ENCODE peak calls at places on chromosomes 1 and 21, in ten cellular contexts. Q is CD4-positive, alpha-beta memory T cell; U is kidney; F is PC-3; S is cardiac muscle cell; G is GM23248; W is tibial nerve; L is psoas muscle; H is SJCRH30; P is stomach. V is an unnamed sample. For H3K4me1, the result is how much of the 10 kb centered on the place peaks cover.

GRCh38 chr1:226995966-226996332 is 55.9 kb downstream of the COQ8A start:
- DNase-seq in Q (no peak), U (no peak), F (no peak), S (peak), G (no peak), W (no peak), L (peak), H (no peak), P (no peak), V (no peak)

GRCh38 chr1:15902882-15903281 is 55.4 kb downstream of the SPEN start:
- DNase-seq in Q (no peak), U (no peak), F (peak), S (no peak), G (peak), W (no peak), L (no peak), H (no peak), P (no peak), V (no peak)

GRCh38 chr1:46532498-46533178 is 18.8 kb downstream of the KNCN start:
- DNase-seq in Q (peak), U (peak), F (peak), S (peak), G (peak), W (peak), L (peak), H (no peak), P (peak), V (peak)

GRCh38 chr1:230793463-230793745 is 46.2 kb downstream of the CAPN9 start:
- DNase-seq in Q (no peak), U (no peak), F (no peak), S (no peak), G (no peak), W (no peak), L (peak), H (no peak), P (no peak), V (no peak)

GRCh38 chr1:49229555-49229954 is 452.9 kb upstream of the BEND5 start:
- DNase-seq in Q (no peak), U (peak), F (peak), S (no peak), G (no peak), W (no peak), L (no peak), H (no peak), P (peak), V (no peak)

GRCh38 chr1:51581286-51581685 is 35.6 kb upstream of the OSBPL9 start:
- DNase-seq in Q (no peak), U (no peak), F (no peak), S (no peak), G (no peak), W (no peak), L (no peak), H (no peak), P (no peak), V (no peak)

GRCh38 chr1:206544562-206545257 is 37.4 kb downstream of the RASSF5 start:
- DNase-seq in Q (peak), U (peak), F (peak), S (peak), G (peak), W (peak), L (peak), H (peak), P (peak), V (peak)

GRCh38 chr1:28893403-28894102 is 20.8 kb upstream of the EPB41 start:
- DNase-seq in Q (peak), U (peak), F (peak), S (no peak), G (peak), W (no peak), L (peak), H (no peak), P (no peak), V (no peak)

GRCh38 chr1:155794605-155795265 is 62.3 kb downstream of the GON4L start:
- DNase-seq in Q (no peak), U (no peak), F (no peak), S (no peak), G (peak), W (no peak), L (no peak), H (no peak), P (no peak), V (no peak)

GRCh38 chr21:16258834-16259611 is 529.2 kb downstream of the USP25 start:
- DNase-seq in Q (no peak), U (no peak), F (no peak), S (no peak), G (no peak), W (no peak), L (no peak), H (no peak), P (no peak), V (no peak)

GRCh38 chr1:241362350-241362749 is 5.3 kb upstream of the RGS7 start:
- DNase-seq in Q (no peak), U (no peak), F (no peak), S (no peak), G (no peak), W (no peak), L (no peak), H (no peak), P (no peak), V (no peak)

GRCh38 chr1:150613061-150613920 is 16.1 kb downstream of the ENSA start:
- DNase-seq in Q (peak), U (no peak), F (peak), S (no peak), G (peak), W (no peak), L (no peak), H (no peak), P (no peak), V (no peak)

GRCh38 chr1:70140343-70140742 is 65.0 kb downstream of the LRRC40 start:
- DNase-seq in Q (no peak), U (no peak), F (no peak), S (no peak), G (peak), W (no peak), L (no peak), H (no peak), P (no peak), V (no peak)

GRCh38 chr1:23897083-23897482 is 16.1 kb downstream of the CNR2 start:
- DNase-seq in Q (no peak), U (no peak), F (no peak), S (no peak), G (no peak), W (no peak), L (no peak), H (no peak), P (no peak), V (no peak)

GRCh38 chr1:90045853-90046563 is 51.1 kb downstream of the ZNF326 start:
- DNase-seq in Q (peak), U (no peak), F (peak), S (peak), G (peak), W (no peak), L (no peak), H (peak), P (no peak), V (no peak)

GRCh38 chr21:23585419-23585818 is 2021.9 kb downstream of the MRPL39 start:
- DNase-seq in Q (no peak), U (no peak), F (no peak), S (no peak), G (no peak), W (no peak), L (no peak), H (no peak), P (no peak), V (no peak)

GRCh38 chr1:68087184-68087583 is 36.8 kb upstream of the DIRAS3 start:
- DNase-seq in Q (no peak), U (no peak), F (peak), S (no peak), G (peak), W (no peak), L (no peak), H (no peak), P (no peak), V (no peak)

GRCh38 chr1:34885405-34886247 is 26.1 kb upstream of the SMIM12 start:
- DNase-seq in Q (peak), U (no peak), F (no peak), S (peak), G (peak), W (no peak), L (peak), H (no peak), P (peak), V (peak)

GRCh38 chr1:84836145-84836544 is 56.9 kb downstream of the LPAR3 start:
- DNase-seq in Q (no peak), U (no peak), F (peak), S (no peak), G (peak), W (no peak), L (no peak), H (peak), P (no peak), V (no peak)

GRCh38 chr1:96747565-96747964 is 26.0 kb downstream of the PTBP2 start:
- DNase-seq in Q (no peak), U (no peak), F (no peak), S (no peak), G (no peak), W (no peak), L (no peak), H (no peak), P (no peak), V (no peak)

GRCh38 chr1:48061162-48062136 is 64.3 kb upstream of the TRABD2B start:
- DNase-seq in Q (no peak), U (no peak), F (peak), S (peak), G (peak), W (peak), L (no peak), H (peak), P (peak), V (peak)

GRCh38 chr1:180116964-180117763 is 37.5 kb upstream of the QSOX1 start:
- DNase-seq in Q (no peak), U (no peak), F (peak), S (peak), G (no peak), W (no peak), L (no peak), H (no peak), P (no peak), V (no peak)

GRCh38 chr1:217554849-217555248 is 76.0 kb downstream of the GPATCH2 start:
- DNase-seq in Q (no peak), U (no peak), F (no peak), S (no peak), G (no peak), W (no peak), L (no peak), H (no peak), P (no peak), V (no peak)

GRCh38 chr21:44531606-44532128 is 8.3 kb downstream of the KRTAP10-1 start:
- DNase-seq in Q (no peak), U (peak), F (no peak), S (no peak), G (no peak), W (no peak), L (peak), H (peak), P (no peak), V (peak)

GRCh38 chr1:109821221-109821669 is 57.5 kb upstream of the EPS8L3 start:
- DNase-seq in Q (no peak), U (peak), F (peak), S (no peak), G (peak), W (peak), L (peak), H (peak), P (no peak), V (peak)

GRCh38 chr1:57034713-57035112 is 68.9 kb upstream of the C8B start:
- DNase-seq in Q (no peak), U (no peak), F (no peak), S (no peak), G (no peak), W (no peak), L (no peak), H (no peak), P (no peak), V (no peak)

GRCh38 chr21:15007716-15008296 is 57.0 kb downstream of the NRIP1 start:
- DNase-seq in Q (no peak), U (no peak), F (no peak), S (no peak), G (no peak), W (no peak), L (peak), H (no peak), P (no peak), V (no peak)

GRCh38 chr1:66176012-66176715 is 357.8 kb upstream of the SGIP1 start:
- DNase-seq in Q (no peak), U (no peak), F (no peak), S (no peak), G (peak), W (no peak), L (no peak), H (no peak), P (no peak), V (no peak)

GRCh38 chr1:85343213-85343611 is 66.8 kb upstream of the BCL10 start:
- DNase-seq in Q (no peak), U (no peak), F (no peak), S (no peak), G (peak), W (no peak), L (no peak), H (no peak), P (no peak), V (no peak)

DNA sequence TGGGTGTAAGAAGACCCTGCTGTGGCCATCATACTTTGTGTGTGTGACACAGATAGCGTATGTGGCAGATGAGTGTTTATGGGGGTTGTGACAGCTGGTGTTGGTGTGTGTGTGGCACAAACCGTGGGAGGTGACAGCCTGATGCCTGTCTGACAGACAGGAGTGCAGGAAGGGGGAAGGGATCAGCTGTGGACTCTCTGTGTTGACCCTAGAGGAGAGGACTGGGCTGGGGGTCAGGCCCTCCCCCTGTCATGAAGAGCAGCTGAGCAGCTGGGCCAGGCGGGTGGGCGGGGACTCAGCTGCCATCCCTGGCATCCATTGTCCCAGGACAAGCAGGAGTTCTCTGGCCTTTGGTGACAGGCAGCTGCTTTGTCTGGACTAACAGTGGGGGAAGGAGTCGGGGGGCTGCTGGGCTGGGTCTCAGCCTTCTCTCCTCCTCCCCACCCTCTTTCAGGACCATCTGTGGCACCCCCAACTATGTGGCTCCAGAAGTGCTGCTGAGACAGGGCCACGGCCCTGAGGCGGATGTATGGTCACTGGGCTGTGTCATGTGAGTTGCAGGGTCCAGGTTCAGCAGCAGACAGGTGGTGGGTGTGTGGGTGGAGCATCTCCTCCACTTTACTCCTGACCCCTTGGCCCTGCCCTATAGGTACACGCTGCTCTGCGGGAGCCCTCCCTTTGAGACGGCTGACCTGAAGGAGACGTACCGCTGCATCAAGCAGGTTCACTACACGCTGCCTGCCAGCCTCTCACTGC is 2.3 kb downstream of the PLK3 start:
- DNase-seq in Q (no peak), U (peak), F (no peak), S (no peak), G (no peak), W (no peak), L (peak), H (peak), P (no peak), V (peak)
- H3K4me1 ChIP-seq in Q (half or more), U (under half), F (under half), S (under half), G (under half), W (under half), L (under half), H (under half), P (half or more), V (under half)

DNA sequence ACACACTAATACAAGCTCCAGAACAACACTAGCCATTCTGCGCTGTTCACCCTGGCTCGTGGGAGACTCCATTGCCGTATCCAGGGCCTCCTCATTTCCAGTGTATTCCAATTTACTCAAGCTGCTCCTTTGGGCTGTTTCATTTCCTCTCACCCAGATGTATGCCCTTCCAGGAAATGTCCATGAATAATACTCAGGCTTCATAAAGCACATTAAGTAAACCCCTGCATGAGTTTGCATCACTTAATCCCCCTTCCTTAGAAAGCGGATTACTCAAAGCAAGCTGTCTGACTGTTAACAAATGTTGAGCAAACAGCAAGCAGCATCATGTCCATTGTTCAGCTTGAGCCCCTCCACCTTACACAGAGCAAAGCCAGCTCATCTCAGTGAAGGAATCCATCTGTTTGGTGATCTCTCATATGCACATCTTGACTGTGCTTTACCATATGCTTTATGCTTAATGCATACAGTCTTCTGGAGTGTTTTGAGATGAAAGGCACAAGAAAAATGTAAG is 403.6 kb upstream of the PBX1 start:
- DNase-seq in Q (no peak), U (no peak), F (no peak), S (no peak), G (no peak), W (no peak), L (no peak), H (no peak), P (no peak), V (no peak)
- H3K27ac ChIP-seq in Q (no peak), U (no peak), F (no peak), S (no peak), G (no peak), W (no peak), L (no peak), H (no peak), P (no peak), V (no peak)

GRCh38 chr1:203626910-203627246 is 246 bp downstream of the ATP2B4 start:
- DNase-seq in Q (no peak), U (no peak), F (no peak), S (no peak), G (no peak), W (no peak), L (no peak), H (no peak), P (no peak), V (peak)
- H3K4me1 ChIP-seq in Q (under half), U (under half), F (under half), S (under half), G (under half), W (under half), L (under half), H (under half), P (half or more), V (under half)

GRCh38 chr1:2316451-2316940 is 74.9 kb downstream of the MORN1 start:
- DNase-seq in Q (no peak), U (no peak), F (peak), S (no peak), G (peak), W (no peak), L (no peak), H (no peak), P (no peak), V (no peak)
- H3K27ac ChIP-seq in Q (no peak), U (no peak), F (no peak), S (peak), G (no peak), W (peak), L (no peak), H (no peak), P (no peak), V (peak)

GRCh38 chr1:17573518-17574041 is 34.1 kb downstream of the ARHGEF10L start:
- DNase-seq in Q (no peak), U (no peak), F (no peak), S (no peak), G (no peak), W (no peak), L (no peak), H (no peak), P (no peak), V (no peak)
- H3K4me1 ChIP-seq in Q (under half), U (under half), F (under half), S (under half), G (under half), W (half or more), L (under half), H (under half), P (half or more), V (half or more)

GRCh38 chr1:10796029-10796944 is at the start of gene CASZ1:
- DNase-seq in Q (no peak), U (peak), F (peak), S (peak), G (peak), W (peak), L (peak), H (peak), P (peak), V (peak)

GRCh38 chr1:10793129-10793651 is 3.3 kb downstream of the CASZ1 start:
- DNase-seq in Q (no peak), U (no peak), F (peak), S (no peak), G (peak), W (no peak), L (no peak), H (no peak), P (peak), V (no peak)

GRCh38 chr1:10791117-10791951 is 5.1 kb downstream of the CASZ1 start:
- DNase-seq in Q (no peak), U (no peak), F (no peak), S (no peak), G (no peak), W (no peak), L (no peak), H (no peak), P (no peak), V (no peak)

GRCh38 chr1:10794724-10795304 is 1.6 kb downstream of the CASZ1 start:
- DNase-seq in Q (no peak), U (no peak), F (peak), S (peak), G (peak), W (no peak), L (peak), H (peak), P (no peak), V (no peak)

GRCh38 chr1:10795305-10796021 is 983 bp downstream of the CASZ1 start:
- DNase-seq in Q (no peak), U (no peak), F (peak), S (peak), G (peak), W (no peak), L (peak), H (no peak), P (no peak), V (no peak)
- H3K27ac ChIP-seq in Q (no peak), U (peak), F (no peak), S (peak), G (no peak), W (no peak), L (peak), H (no peak), P (peak), V (peak)

DNA sequence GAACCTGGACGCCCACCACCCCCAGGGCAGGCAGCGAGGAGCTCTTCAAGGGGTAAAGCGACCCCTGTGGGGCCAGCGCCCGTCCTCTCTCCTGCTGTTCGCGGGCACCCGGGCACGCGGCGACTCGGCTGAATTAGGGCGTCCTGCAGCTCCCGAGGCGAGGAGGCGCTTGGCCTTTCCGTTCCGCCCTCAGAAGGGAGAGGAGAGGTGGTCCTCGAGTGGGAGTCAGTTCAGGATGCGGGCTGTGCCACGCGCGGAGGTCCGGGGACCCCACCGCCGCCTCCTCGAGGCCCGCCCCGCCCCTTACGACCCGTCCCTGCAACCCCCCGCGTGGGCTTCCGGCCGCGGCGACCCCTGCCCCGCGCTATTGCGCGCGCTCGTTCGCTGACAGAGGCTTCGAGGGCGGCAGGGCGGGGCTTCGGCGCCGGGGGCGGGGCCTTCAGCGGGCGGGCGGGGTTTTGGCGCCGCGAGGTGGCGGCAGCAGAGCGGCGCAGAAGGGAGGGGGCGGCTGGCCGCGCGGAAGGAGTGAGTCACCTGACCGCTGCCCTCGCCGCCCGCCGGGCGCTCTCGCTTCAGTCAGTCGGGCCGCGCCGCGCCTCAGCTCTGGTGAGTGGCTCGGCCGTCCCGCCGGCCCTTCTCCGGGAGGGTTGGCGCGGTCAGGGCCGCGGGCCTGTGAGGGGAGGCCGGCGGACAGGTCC is at the start of gene BACH1:
- DNase-seq in Q (peak), U (peak), F (peak), S (peak), G (peak), W (peak), L (peak), H (peak), P (peak), V (peak)
- H3K4me1 ChIP-seq in Q (half or more), U (under half), F (under half), S (under half), G (under half), W (under half), L (under half), H (under half), P (under half), V (under half)